ENCODE peak calls at places on chromosomes 3 and 15, in four cellular contexts. L is epithelial cell of esophagus, K is left ventricle myocardium inferior, D is mammary epithelial cell. C is an unnamed sample.

GRCh38 chr3:197957775-197958103 is 2.3 kb upstream of the LMLN start:
- DNase-seq in L (no peak), D (no peak), K (no peak), C (no peak)

GRCh38 chr3:4680881-4681300 is 187.7 kb downstream of the ITPR1 start:
- DNase-seq in K (no peak), L (no peak), D (no peak), C (no peak)

GRCh38 chr3:97815149-97815917 is 6.5 kb upstream of the CRYBG3 start:
- DNase-seq in L (peak), K (no peak), D (peak), C (peak)

GRCh38 chr15:67839358-67839928 is 402 bp downstream of the RNU6-1 start:
- DNase-seq in L (peak), D (peak), K (no peak), C (peak)

GRCh38 chr15:62020576-62021160 is 39.6 kb downstream of the VPS13C start:
- DNase-seq in K (no peak), L (peak), D (peak), C (peak)

GRCh38 chr3:13109516-13109915 is 36.3 kb upstream of the IQSEC1 start:
- DNase-seq in K (no peak), D (no peak), L (no peak), C (no peak)

GRCh38 chr3:120264963-120265362 is 20.1 kb downstream of the GPR156 start:
- DNase-seq in L (peak), K (no peak), D (peak), C (peak)

GRCh38 chr15:67067930-67068542 is 2.6 kb downstream of the SMAD3 start:
- DNase-seq in K (no peak), L (no peak), D (peak), C (no peak)

GRCh38 chr3:115772951-115773350 is 149.6 kb downstream of the GAP43 start:
- DNase-seq in K (no peak), L (no peak), D (no peak), C (no peak)

GRCh38 chr3:182644800-182645433 is 148.4 kb upstream of the ATP11B start:
- DNase-seq in D (peak), K (no peak), L (peak), C (peak)

GRCh38 chr3:188959013-188959412 is 212.8 kb upstream of the TPRG1 start:
- DNase-seq in K (no peak), L (no peak), D (no peak), C (no peak)

GRCh38 chr3:31890007-31890406 is 91.1 kb downstream of the OSBPL10 start:
- DNase-seq in L (peak), D (no peak), K (no peak), C (no peak)

GRCh38 chr3:119395923-119396358 is 67.5 kb downstream of the TMEM39A start:
- DNase-seq in K (no peak), D (no peak), L (no peak), C (no peak)

GRCh38 chr15:95150466-95150865 is 919.1 kb downstream of the MCTP2 start:
- DNase-seq in L (no peak), D (no peak), K (no peak), C (no peak)

GRCh38 chr3:133209871-133210550 is 171.8 kb downstream of the TMEM108 start:
- DNase-seq in K (no peak), D (no peak), L (no peak), C (no peak)
- H3K4me3 ChIP-seq in K (no peak), D (no peak), L (no peak), C (no peak)

DNA sequence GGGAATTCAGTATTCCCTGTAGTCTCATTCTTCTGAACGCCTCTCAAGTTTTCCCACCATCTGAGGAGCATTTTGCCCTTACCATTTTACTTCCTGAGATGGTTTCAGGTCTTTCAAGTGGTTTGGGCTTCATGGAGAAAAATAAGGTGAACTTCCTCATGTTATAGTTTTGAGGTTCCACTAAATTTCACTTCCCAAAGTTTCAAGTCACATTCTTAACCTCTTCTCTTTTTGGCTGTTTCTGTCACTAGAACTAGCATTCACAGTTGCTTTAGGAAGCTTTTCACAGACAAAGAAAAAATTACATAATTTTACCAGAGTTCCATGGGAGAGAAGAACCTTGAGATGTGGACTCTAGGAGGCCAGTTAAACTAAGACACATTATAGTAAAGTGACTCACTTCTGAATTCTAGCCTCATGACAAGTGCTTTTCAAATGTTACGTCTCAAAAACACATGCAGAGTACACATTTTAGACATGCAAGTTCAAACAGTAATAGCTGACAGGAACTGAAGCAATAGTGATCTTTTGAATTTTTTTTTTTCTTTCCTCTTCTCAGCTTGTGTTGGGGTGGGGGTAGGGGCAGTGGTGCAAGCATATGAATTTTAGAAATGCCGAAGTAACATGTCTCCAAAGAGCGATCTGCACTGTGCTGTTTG is 39.9 kb upstream of the LRTM1 start:
- DNase-seq in K (no peak), L (peak), D (no peak), C (peak)
- H3K4me3 ChIP-seq in K (no peak), L (no peak), D (no peak), C (no peak)

DNA sequence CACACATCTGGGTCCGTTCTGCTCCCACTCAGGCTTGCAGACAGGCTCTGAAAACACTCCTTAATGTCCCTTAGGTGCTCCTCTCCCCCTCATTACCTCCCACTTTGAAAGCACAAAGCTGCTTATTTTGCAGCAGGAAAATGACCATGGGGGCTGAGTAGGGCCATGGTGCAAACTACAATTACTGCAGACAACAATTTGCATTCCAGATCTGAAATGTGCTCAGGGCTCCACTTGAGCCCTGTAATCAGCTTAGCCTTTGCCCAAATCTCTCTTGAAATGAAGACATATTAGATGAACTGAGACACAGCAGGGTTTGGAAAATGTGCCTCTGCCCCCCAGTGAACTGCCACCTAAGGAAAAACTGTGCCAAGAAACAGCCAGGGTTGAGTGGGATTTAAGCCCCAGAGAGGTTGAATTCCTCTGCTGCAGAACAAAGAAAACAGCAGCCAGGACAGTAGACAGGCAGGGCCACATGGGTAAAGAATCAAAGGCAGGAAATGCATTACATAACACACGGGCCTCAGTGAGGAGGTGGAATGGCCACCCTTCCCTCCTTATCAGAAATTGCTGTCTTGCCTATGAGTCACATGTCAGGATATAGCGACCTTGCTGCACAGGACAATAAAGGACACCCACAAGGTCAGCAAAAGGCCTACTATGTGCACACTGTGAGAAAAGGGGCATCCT is 126.8 kb upstream of the ARHGEF3 start:
- DNase-seq in D (no peak), K (no peak), L (peak), C (no peak)
- H3K4me3 ChIP-seq in D (no peak), K (no peak), L (no peak), C (no peak)

GRCh38 chr3:58707390-58707930 is 40.9 kb upstream of the FAM3D start:
- DNase-seq in L (no peak), K (no peak), D (no peak), C (no peak)

GRCh38 chr3:58708116-58708791 is 41.7 kb upstream of the FAM3D start:
- DNase-seq in K (no peak), L (no peak), D (no peak), C (peak)

GRCh38 chr3:58706395-58706794 is 39.8 kb upstream of the FAM3D start:
- DNase-seq in L (no peak), D (no peak), K (no peak), C (no peak)

GRCh38 chr3:58704745-58705144 is 38.2 kb upstream of the FAM3D start:
- DNase-seq in D (peak), L (peak), K (no peak), C (peak)
- H3K4me3 ChIP-seq in D (no peak), L (no peak), K (no peak), C (no peak)